ENCODE peak calls at places on chromosome 5, in five cellular contexts. One of them, this sample, is unnamed.

GRCh38 chr5:106957336-106957735 is 713.4 kb downstream of the EFNA5 start:
- DNase-seq in RWPE2: no peak
- DNase-seq in AG04450: no peak
- DNase-seq in A549: no peak
- DNase-seq in heart left ventricle: no peak
- DNase-seq in this sample: no peak

GRCh38 chr5:164341056-164341619 is 835.7 kb downstream of the MAT2B start:
- DNase-seq in RWPE2: no peak
- DNase-seq in AG04450: no peak
- DNase-seq in A549: no peak
- DNase-seq in heart left ventricle: no peak
- DNase-seq in this sample: no peak

GRCh38 chr5:128695791-128696520 is 157.9 kb upstream of the FBN2 start:
- DNase-seq in RWPE2: no peak
- DNase-seq in AG04450: no peak
- DNase-seq in A549: no peak
- DNase-seq in heart left ventricle: no peak
- DNase-seq in this sample: no peak

GRCh38 chr5:32506809-32507208 is 62.3 kb upstream of the ZFR start:
- DNase-seq in RWPE2: peak; percentile 80
- DNase-seq in AG04450: no peak
- DNase-seq in A549: no peak
- DNase-seq in heart left ventricle: no peak
- DNase-seq in this sample: no peak

GRCh38 chr5:67373518-67373917 is 176.9 kb upstream of the CD180 start:
- DNase-seq in RWPE2: no peak
- DNase-seq in AG04450: no peak
- DNase-seq in A549: no peak
- DNase-seq in heart left ventricle: no peak
- DNase-seq in this sample: no peak

GRCh38 chr5:136104311-136104975 is 28.2 kb upstream of the SMAD5 start:
- DNase-seq in RWPE2: no peak
- DNase-seq in AG04450: no peak
- DNase-seq in A549: no peak
- DNase-seq in heart left ventricle: peak; percentile 23
- DNase-seq in this sample: no peak

GRCh38 chr5:168528521-168529360 is at the start of gene FBLL1:
- DNase-seq in RWPE2: no peak
- DNase-seq in AG04450: no peak
- DNase-seq in A549: no peak
- DNase-seq in heart left ventricle: no peak
- DNase-seq in this sample: peak; percentile 54

GRCh38 chr5:145938699-145939531 is 2.5 kb downstream of the SH3RF2 start:
- DNase-seq in RWPE2: no peak
- DNase-seq in AG04450: no peak
- DNase-seq in A549: no peak
- DNase-seq in heart left ventricle: no peak
- DNase-seq in this sample: no peak

GRCh38 chr5:147413266-147413665 is 96.6 kb downstream of the DPYSL3 start:
- DNase-seq in RWPE2: no peak
- DNase-seq in AG04450: no peak
- DNase-seq in A549: no peak
- DNase-seq in heart left ventricle: no peak
- DNase-seq in this sample: no peak

GRCh38 chr5:160289356-160289651 is 23.1 kb downstream of the CCNJL start:
- DNase-seq in RWPE2: no peak
- DNase-seq in AG04450: no peak
- DNase-seq in A549: no peak
- DNase-seq in heart left ventricle: no peak
- DNase-seq in this sample: no peak

GRCh38 chr5:95808686-95809413 is 13.7 kb downstream of the GLRX start:
- DNase-seq in RWPE2: no peak
- DNase-seq in AG04450: no peak
- DNase-seq in A549: no peak
- DNase-seq in heart left ventricle: peak; percentile 89
- DNase-seq in this sample: peak; percentile 84

GRCh38 chr5:69271376-69271775 is 36.7 kb downstream of the CDK7 start:
- DNase-seq in RWPE2: peak; percentile 72
- DNase-seq in AG04450: no peak
- DNase-seq in A549: no peak
- DNase-seq in heart left ventricle: peak; percentile 27
- DNase-seq in this sample: no peak

GRCh38 chr5:171365351-171365750 is 22.3 kb upstream of the NPM1 start:
- DNase-seq in RWPE2: no peak
- DNase-seq in AG04450: no peak
- DNase-seq in A549: peak; percentile 42
- DNase-seq in heart left ventricle: no peak
- DNase-seq in this sample: no peak

GRCh38 chr5:84411832-84412605 is 27.3 kb upstream of the EDIL3 start:
- DNase-seq in RWPE2: peak; percentile 64
- DNase-seq in AG04450: no peak
- DNase-seq in A549: no peak
- DNase-seq in heart left ventricle: no peak
- DNase-seq in this sample: no peak

GRCh38 chr5:56410696-56411095 is 177.6 kb upstream of the ANKRD55 start:
- DNase-seq in RWPE2: no peak
- DNase-seq in AG04450: no peak
- DNase-seq in A549: no peak
- DNase-seq in heart left ventricle: no peak
- DNase-seq in this sample: no peak

GRCh38 chr5:57817924-57818323 is 335.3 kb upstream of the ACTBL2 start:
- DNase-seq in RWPE2: no peak
- DNase-seq in AG04450: no peak
- DNase-seq in A549: no peak
- DNase-seq in heart left ventricle: no peak
- DNase-seq in this sample: no peak

GRCh38 chr5:99331061-99331460 is 402.3 kb upstream of the CHD1 start:
- DNase-seq in RWPE2: no peak
- DNase-seq in AG04450: no peak
- DNase-seq in A549: no peak
- DNase-seq in heart left ventricle: no peak
- DNase-seq in this sample: no peak

GRCh38 chr5:142748132-142748531 is 22.0 kb upstream of the ARHGAP26 start:
- DNase-seq in RWPE2: no peak
- DNase-seq in AG04450: no peak
- DNase-seq in A549: no peak
- DNase-seq in heart left ventricle: no peak
- DNase-seq in this sample: no peak

DNA sequence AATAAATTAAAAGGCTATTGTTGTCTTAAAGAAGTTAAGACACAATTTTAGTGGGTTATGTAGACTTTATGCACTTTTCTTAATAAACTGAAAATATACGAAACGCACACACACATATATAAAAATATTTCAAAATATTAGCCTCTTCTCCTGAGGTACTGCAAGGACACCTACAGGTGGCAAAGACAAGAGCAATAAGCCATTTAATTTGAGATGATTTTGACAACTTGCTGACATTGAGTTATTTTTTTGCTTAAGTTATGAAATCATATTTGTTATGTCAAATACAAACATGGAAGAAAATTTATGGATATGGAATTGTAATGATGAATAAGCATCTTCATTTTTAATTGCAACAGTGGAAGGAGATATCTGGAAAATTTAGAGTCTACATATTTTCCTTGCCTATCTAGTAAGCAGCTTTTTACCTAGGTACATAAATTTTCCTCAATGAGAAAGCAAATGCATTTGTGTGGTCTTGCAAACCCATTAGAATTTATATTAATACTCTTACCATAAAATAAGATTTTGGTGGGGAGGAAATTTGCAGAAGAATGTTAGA is 301.6 kb downstream of the ISL1 start:
- DNase-seq in RWPE2: no peak
- DNase-seq in AG04450: no peak
- DNase-seq in A549: no peak
- DNase-seq in heart left ventricle: no peak
- DNase-seq in this sample: no peak
- TF ChIP-seq CTCF in RWPE2: peak; percentile 85
- TF ChIP-seq CTCF in AG04450: no peak
- TF ChIP-seq CTCF in A549: no peak
- TF ChIP-seq CTCF in heart left ventricle: no peak
- TF ChIP-seq CTCF in this sample: no peak

GRCh38 chr5:150155258-150156032 is at the start of gene PDGFRB:
- DNase-seq in RWPE2: no peak
- DNase-seq in AG04450: peak; percentile 78
- DNase-seq in A549: no peak
- DNase-seq in heart left ventricle: peak; percentile 92
- DNase-seq in this sample: peak; percentile 82

GRCh38 chr5:150154618-150155134 is 969 bp downstream of the PDGFRB start:
- DNase-seq in RWPE2: no peak
- DNase-seq in AG04450: no peak
- DNase-seq in A549: no peak
- DNase-seq in heart left ventricle: no peak
- DNase-seq in this sample: no peak

GRCh38 chr5:150153483-150153882 is 2.2 kb downstream of the PDGFRB start:
- DNase-seq in RWPE2: no peak
- DNase-seq in AG04450: no peak
- DNase-seq in A549: no peak
- DNase-seq in heart left ventricle: no peak
- DNase-seq in this sample: no peak

GRCh38 chr5:150152636-150153462 is 2.8 kb downstream of the PDGFRB start:
- DNase-seq in RWPE2: no peak
- DNase-seq in AG04450: no peak
- DNase-seq in A549: no peak
- DNase-seq in heart left ventricle: no peak
- DNase-seq in this sample: no peak

GRCh38 chr5:150153957-150154617 is 1.6 kb downstream of the PDGFRB start:
- DNase-seq in RWPE2: no peak
- DNase-seq in AG04450: no peak
- DNase-seq in A549: no peak
- DNase-seq in heart left ventricle: no peak
- DNase-seq in this sample: no peak
- TF ChIP-seq CTCF in RWPE2: no peak
- TF ChIP-seq CTCF in AG04450: no peak
- TF ChIP-seq CTCF in A549: no peak
- TF ChIP-seq CTCF in heart left ventricle: no peak
- TF ChIP-seq CTCF in this sample: no peak

GRCh38 chr5:77281969-77282336 is 71.5 kb downstream of the PDE8B start:
- DNase-seq in RWPE2: no peak
- DNase-seq in AG04450: no peak
- DNase-seq in A549: no peak
- DNase-seq in heart left ventricle: no peak
- DNase-seq in this sample: no peak

GRCh38 chr5:77285442-77285841 is 75.0 kb downstream of the PDE8B start:
- DNase-seq in RWPE2: no peak
- DNase-seq in AG04450: no peak
- DNase-seq in A549: no peak
- DNase-seq in heart left ventricle: no peak
- DNase-seq in this sample: no peak

GRCh38 chr5:77277764-77278163 is 67.3 kb downstream of the PDE8B start:
- DNase-seq in RWPE2: no peak
- DNase-seq in AG04450: no peak
- DNase-seq in A549: no peak
- DNase-seq in heart left ventricle: no peak
- DNase-seq in this sample: no peak

GRCh38 chr5:77280036-77280435 is 69.6 kb downstream of the PDE8B start:
- DNase-seq in RWPE2: no peak
- DNase-seq in AG04450: no peak
- DNase-seq in A549: no peak
- DNase-seq in heart left ventricle: no peak
- DNase-seq in this sample: no peak

DNA sequence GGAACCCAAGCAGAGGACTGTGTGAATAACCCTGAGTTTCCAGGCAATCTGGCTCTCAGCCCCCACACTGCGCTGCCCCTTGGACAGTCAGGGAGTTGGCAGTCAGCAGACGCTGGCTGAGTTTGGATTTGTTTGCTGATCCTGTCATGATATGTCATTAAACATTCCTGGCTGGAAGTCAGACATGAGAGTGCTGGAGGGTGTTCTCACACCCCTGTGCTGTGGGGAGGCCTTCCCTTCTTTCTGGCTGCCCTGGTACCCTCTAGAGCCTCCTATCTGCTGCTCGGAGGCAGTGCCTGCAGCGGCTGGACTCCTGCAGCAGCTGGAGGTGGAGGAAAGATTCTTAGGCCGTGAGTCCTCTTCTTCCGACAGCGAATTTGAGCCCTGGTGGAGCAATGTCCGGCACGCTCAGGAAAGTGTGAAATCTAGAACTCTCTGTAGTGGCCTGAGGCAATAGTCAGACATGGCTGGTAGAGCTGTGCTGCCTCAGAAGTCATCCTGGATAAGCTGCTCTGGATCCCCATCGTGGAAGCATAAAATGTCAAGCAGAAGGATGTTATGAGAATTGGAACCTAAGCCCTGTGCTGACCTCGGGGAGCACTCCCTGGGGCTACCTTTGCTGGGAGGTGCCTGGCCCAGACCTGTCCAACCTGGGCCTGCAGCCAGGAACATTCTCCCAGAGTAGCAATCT is 72.0 kb downstream of the PDE8B start:
- DNase-seq in RWPE2: peak; percentile 69
- DNase-seq in AG04450: peak; percentile 69
- DNase-seq in A549: no peak
- DNase-seq in heart left ventricle: no peak
- DNase-seq in this sample: no peak
- TF ChIP-seq CTCF in RWPE2: peak; percentile 24
- TF ChIP-seq CTCF in AG04450: peak; percentile 75
- TF ChIP-seq CTCF in A549: no peak
- TF ChIP-seq CTCF in heart left ventricle: no peak
- TF ChIP-seq CTCF in this sample: no peak

GRCh38 chr5:119943148-119943547 is 313.8 kb downstream of the FAM170A start:
- DNase-seq in RWPE2: no peak
- DNase-seq in AG04450: no peak
- DNase-seq in A549: no peak
- DNase-seq in heart left ventricle: no peak
- DNase-seq in this sample: no peak
- TF ChIP-seq CTCF in RWPE2: peak; percentile 63
- TF ChIP-seq CTCF in AG04450: peak; percentile 35
- TF ChIP-seq CTCF in A549: peak; percentile 14
- TF ChIP-seq CTCF in heart left ventricle: peak; percentile 35
- TF ChIP-seq CTCF in this sample: no peak

GRCh38 chr5:43729846-43730478 is 127.0 kb downstream of the NNT start:
- DNase-seq in RWPE2: no peak
- DNase-seq in AG04450: peak; percentile 3
- DNase-seq in A549: no peak
- DNase-seq in heart left ventricle: no peak
- DNase-seq in this sample: no peak
- TF ChIP-seq CTCF in RWPE2: peak; percentile 93
- TF ChIP-seq CTCF in AG04450: peak; percentile 58
- TF ChIP-seq CTCF in A549: peak; percentile 57
- TF ChIP-seq CTCF in heart left ventricle: peak; percentile 65
- TF ChIP-seq CTCF in this sample: peak; percentile 14

DNA sequence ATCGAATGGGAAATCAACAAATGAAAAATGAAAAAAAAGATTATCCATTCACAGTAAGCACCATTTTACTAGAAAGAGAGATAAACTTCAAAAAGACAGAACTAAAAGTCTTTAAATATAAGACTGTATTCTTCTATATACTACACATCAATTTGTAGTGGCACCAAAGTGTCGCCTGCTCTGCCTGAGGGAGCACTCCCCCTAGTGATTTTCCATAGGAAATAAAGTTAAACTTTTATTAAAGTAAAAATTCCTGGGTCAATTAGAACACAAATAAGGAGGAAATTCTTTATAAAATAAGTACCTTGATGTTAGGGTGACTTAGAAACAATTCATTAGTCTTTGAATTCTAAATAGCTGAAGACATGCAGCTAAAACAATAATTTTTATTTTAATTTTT is 9.7 kb downstream of the RAD1 start:
- DNase-seq in RWPE2: no peak
- DNase-seq in AG04450: no peak
- DNase-seq in A549: peak; percentile 27
- DNase-seq in heart left ventricle: no peak
- DNase-seq in this sample: no peak
- TF ChIP-seq CTCF in RWPE2: peak; percentile 73
- TF ChIP-seq CTCF in AG04450: peak; percentile 53
- TF ChIP-seq CTCF in A549: peak; percentile 69
- TF ChIP-seq CTCF in heart left ventricle: peak; percentile 32
- TF ChIP-seq CTCF in this sample: no peak